ENCODE peak calls at places on chromosomes 5 and 9, in nine cellular contexts. N, K, P, M, T, S, B, Y and E are unnamed samples. For H3K4me1 and H3K36me3, the result is how much of the 10 kb centered on the place peaks cover.

GRCh38 chr5:124182133-124182532 is 564.3 kb downstream of the ZNF608 start:
- DNase-seq in N (no peak), K (no peak), P (no peak), M (no peak), T (no peak), S (no peak), B (no peak), Y (no peak), E (no peak)

GRCh38 chr9:70840266-70840665 is 281.2 kb downstream of the TRPM3 start:
- DNase-seq in N (no peak), K (no peak), P (no peak), M (no peak), T (no peak), S (no peak), B (no peak), Y (no peak), E (no peak)

GRCh38 chr5:109945097-109945678 is 255.5 kb downstream of the MAN2A1 start:
- DNase-seq in N (no peak), K (no peak), P (no peak), M (no peak), T (peak), S (no peak), B (no peak), Y (peak), E (no peak)

GRCh38 chr9:111481885-111482636 is 2.1 kb downstream of the ECPAS start:
- DNase-seq in N (peak), K (no peak), P (peak), M (peak), T (peak), S (peak), B (no peak), Y (no peak), E (no peak)

GRCh38 chr9:37931586-37931985 is 27.7 kb upstream of the SLC25A51 start:
- DNase-seq in N (no peak), K (no peak), P (no peak), M (no peak), T (no peak), S (no peak), B (no peak), Y (no peak), E (no peak)

GRCh38 chr9:131773911-131774379 is 34.1 kb upstream of the RAPGEF1 start:
- DNase-seq in N (no peak), K (no peak), P (peak), M (no peak), T (peak), S (peak), B (no peak), Y (peak), E (no peak)

GRCh38 chr9:7967851-7968250 is 168.3 kb upstream of the DMAC1 start:
- DNase-seq in N (peak), K (no peak), P (no peak), M (no peak), T (no peak), S (no peak), B (no peak), Y (no peak), E (no peak)

GRCh38 chr9:79522793-79523192 is 49.0 kb upstream of the TLE4 start:
- DNase-seq in N (no peak), K (no peak), P (no peak), M (no peak), T (no peak), S (no peak), B (no peak), Y (no peak), E (no peak)

GRCh38 chr9:112086627-112087026 is 88.5 kb downstream of the SUSD1 start:
- DNase-seq in N (peak), K (no peak), P (no peak), M (no peak), T (peak), S (peak), B (no peak), Y (peak), E (no peak)

GRCh38 chr5:154694159-154694558 is 61.0 kb upstream of the LARP1 start:
- DNase-seq in N (no peak), K (no peak), P (no peak), M (no peak), T (no peak), S (no peak), B (no peak), Y (no peak), E (no peak)

GRCh38 chr9:128059365-128059983 is 7.6 kb downstream of the NAIF1 start:
- DNase-seq in N (no peak), K (no peak), P (no peak), M (no peak), T (no peak), S (no peak), B (no peak), Y (no peak), E (no peak)

GRCh38 chr5:43926923-43927322 is 323.9 kb downstream of the NNT start:
- DNase-seq in N (peak), K (no peak), P (no peak), M (no peak), T (no peak), S (no peak), B (no peak), Y (peak), E (no peak)

GRCh38 chr5:139183502-139183901 is 14.7 kb downstream of the SIL1 start:
- DNase-seq in N (no peak), K (no peak), P (no peak), M (no peak), T (no peak), S (no peak), B (no peak), Y (no peak), E (no peak)

GRCh38 chr5:41109186-41109585 is 38.0 kb upstream of the MROH2B start:
- DNase-seq in N (no peak), K (no peak), P (no peak), M (no peak), T (peak), S (no peak), B (no peak), Y (no peak), E (no peak)

GRCh38 chr5:82365744-82366228 is 87.6 kb upstream of the RPS23 start:
- DNase-seq in N (peak), K (no peak), P (peak), M (no peak), T (peak), S (peak), B (no peak), Y (no peak), E (no peak)

GRCh38 chr9:127181315-127181580 is 58.8 kb upstream of the ANGPTL2 start:
- DNase-seq in N (no peak), K (no peak), P (no peak), M (no peak), T (no peak), S (no peak), B (no peak), Y (no peak), E (peak)

GRCh38 chr9:93057703-93058356 is 671 bp upstream of the SUSD3 start:
- DNase-seq in N (no peak), K (no peak), P (no peak), M (no peak), T (no peak), S (no peak), B (no peak), Y (no peak), E (no peak)

GRCh38 chr9:113541019-113541900 is 77.7 kb downstream of the RGS3 start:
- DNase-seq in N (no peak), K (no peak), P (peak), M (no peak), T (peak), S (peak), B (peak), Y (peak), E (peak)

GRCh38 chr9:80492221-80492620 is 920.5 kb downstream of the TLE4 start:
- DNase-seq in N (no peak), K (peak), P (no peak), M (no peak), T (peak), S (no peak), B (no peak), Y (no peak), E (no peak)

GRCh38 chr5:18652404-18653215 is 1018.4 kb downstream of the TAF11L14 start:
- DNase-seq in N (no peak), K (no peak), P (no peak), M (no peak), T (no peak), S (no peak), B (no peak), Y (no peak), E (no peak)

GRCh38 chr9:123637940-123638634 is 282.1 kb downstream of the CRB2 start:
- DNase-seq in N (no peak), K (no peak), P (no peak), M (no peak), T (peak), S (no peak), B (no peak), Y (no peak), E (no peak)

GRCh38 chr5:76133967-76134366 is 50.8 kb downstream of the SV2C start:
- DNase-seq in N (no peak), K (no peak), P (no peak), M (no peak), T (no peak), S (no peak), B (no peak), Y (no peak), E (no peak)

GRCh38 chr5:96706433-96707111 is 44.4 kb downstream of the CAST start:
- DNase-seq in N (peak), K (no peak), P (peak), M (no peak), T (no peak), S (no peak), B (no peak), Y (no peak), E (no peak)

GRCh38 chr9:3435732-3436131 is 90.1 kb downstream of the RFX3 start:
- DNase-seq in N (no peak), K (no peak), P (no peak), M (no peak), T (peak), S (no peak), B (no peak), Y (no peak), E (no peak)

GRCh38 chr5:104347119-104347708 is 784.6 kb upstream of the NUDT12 start:
- DNase-seq in N (no peak), K (no peak), P (no peak), M (no peak), T (peak), S (peak), B (no peak), Y (peak), E (no peak)

GRCh38 chr9:130627896-130628792 is 36.2 kb upstream of the PRDM12 start:
- DNase-seq in N (no peak), K (no peak), P (no peak), M (no peak), T (no peak), S (no peak), B (no peak), Y (no peak), E (no peak)

GRCh38 chr9:20286154-20286553 is 336.1 kb downstream of the MLLT3 start:
- DNase-seq in N (no peak), K (no peak), P (no peak), M (no peak), T (no peak), S (no peak), B (no peak), Y (no peak), E (no peak)

GRCh38 chr5:154782326-154782725 is 27.1 kb downstream of the LARP1 start:
- DNase-seq in N (no peak), K (no peak), P (no peak), M (no peak), T (no peak), S (no peak), B (no peak), Y (peak), E (no peak)

GRCh38 chr5:133643365-133643764 is 31.0 kb upstream of the FSTL4 start:
- DNase-seq in N (no peak), K (no peak), P (no peak), M (no peak), T (no peak), S (no peak), B (no peak), Y (no peak), E (no peak)

GRCh38 chr5:179732918-179733763 is 519 bp downstream of the MAML1 start:
- DNase-seq in N (no peak), K (peak), P (peak), M (peak), T (peak), S (peak), B (peak), Y (peak), E (peak)

GRCh38 chr9:77651203-77651602 is 3.1 kb upstream of the GNA14 start:
- DNase-seq in N (no peak), K (no peak), P (no peak), M (no peak), T (no peak), S (no peak), B (no peak), Y (no peak), E (no peak)

DNA sequence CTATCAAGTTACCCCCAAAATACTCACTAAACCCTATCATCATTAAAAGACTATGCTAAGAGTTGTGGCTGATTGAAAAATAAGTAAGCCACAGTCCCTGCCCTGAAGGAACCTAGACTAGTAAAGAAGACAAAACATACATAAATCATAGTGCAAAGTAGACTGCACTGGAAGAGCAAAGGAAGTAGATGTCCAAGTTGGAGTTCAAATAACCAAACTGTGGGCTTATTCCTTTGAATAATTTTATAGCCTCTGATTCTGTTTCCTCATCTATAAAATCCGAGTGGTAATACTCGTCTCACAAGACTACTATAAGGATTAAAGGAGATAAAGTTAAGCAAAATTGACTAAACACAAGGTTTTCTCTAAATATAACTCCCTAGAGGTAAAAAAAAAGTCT is 140.4 kb downstream of the TLE1 start:
- DNase-seq in N (no peak), K (no peak), P (no peak), M (no peak), T (no peak), S (no peak), B (no peak), Y (no peak), E (no peak)
- H3K4me1 ChIP-seq in N (under half), K (under half), P (under half), M (under half), T (under half), S (under half), B (under half), Y (under half), E (under half)

GRCh38 chr5:71482132-71482531 is 26.7 kb downstream of the BDP1 start:
- DNase-seq in N (peak), K (no peak), P (peak), M (no peak), T (peak), S (peak), B (no peak), Y (no peak), E (no peak)

GRCh38 chr5:71481441-71481840 is 26.0 kb downstream of the BDP1 start:
- DNase-seq in N (no peak), K (no peak), P (no peak), M (no peak), T (no peak), S (no peak), B (no peak), Y (no peak), E (no peak)

GRCh38 chr5:71483355-71483754 is 27.9 kb downstream of the BDP1 start:
- DNase-seq in N (peak), K (no peak), P (peak), M (no peak), T (peak), S (peak), B (no peak), Y (no peak), E (no peak)
- H3K36me3 ChIP-seq in N (under half), K (half or more), P (under half), M (under half), T (under half), S (half or more), B (under half), Y (under half), E (under half)

GRCh38 chr9:136682710-136683109 is 4.5 kb downstream of the AGPAT2 start:
- DNase-seq in N (no peak), K (no peak), P (no peak), M (no peak), T (no peak), S (no peak), B (no peak), Y (no peak), E (no peak)

GRCh38 chr9:136681029-136681428 is 6.2 kb downstream of the AGPAT2 start:
- DNase-seq in N (no peak), K (no peak), P (no peak), M (no peak), T (no peak), S (no peak), B (no peak), Y (no peak), E (no peak)

GRCh38 chr9:136683755-136684154 is 3.5 kb downstream of the AGPAT2 start:
- DNase-seq in N (no peak), K (no peak), P (no peak), M (no peak), T (no peak), S (no peak), B (peak), Y (no peak), E (no peak)

GRCh38 chr9:136683173-136683745 is 4.0 kb downstream of the AGPAT2 start:
- DNase-seq in N (no peak), K (no peak), P (no peak), M (no peak), T (no peak), S (no peak), B (peak), Y (no peak), E (no peak)

GRCh38 chr9:136681945-136682699 is 5.1 kb downstream of the AGPAT2 start:
- DNase-seq in N (no peak), K (no peak), P (no peak), M (no peak), T (no peak), S (no peak), B (peak), Y (no peak), E (no peak)
- H3K4me1 ChIP-seq in N (under half), K (half or more), P (under half), M (under half), T (under half), S (under half), B (under half), Y (under half), E (under half)

GRCh38 chr9:85971731-85972130 is 30.8 kb downstream of the NAA35 start:
- DNase-seq in N (no peak), K (no peak), P (no peak), M (no peak), T (no peak), S (peak), B (no peak), Y (no peak), E (no peak)
- H3K36me3 ChIP-seq in N (under half), K (under half), P (under half), M (under half), T (under half), S (half or more), B (under half), Y (under half), E (under half)

DNA sequence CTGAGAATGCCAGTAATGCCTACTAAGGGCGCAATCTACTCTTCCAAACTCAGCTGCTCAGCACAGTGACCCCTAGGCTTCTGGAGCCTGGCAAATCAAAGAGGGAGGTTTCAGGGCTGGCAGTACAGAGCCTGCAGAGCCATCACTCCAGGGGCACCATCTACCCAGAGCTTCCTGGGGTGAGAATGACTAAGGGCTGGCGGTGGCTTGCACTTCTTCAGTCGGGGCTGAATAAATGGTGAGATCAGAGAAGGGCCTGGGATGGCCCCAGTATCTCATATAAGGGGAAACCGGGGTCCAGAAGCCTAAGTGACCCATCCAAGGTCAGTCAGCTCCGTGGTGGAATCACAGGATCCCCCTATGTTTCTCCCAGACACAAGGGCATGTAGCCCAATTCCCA is 5.3 kb downstream of the SH3PXD2B start:
- DNase-seq in N (no peak), K (no peak), P (no peak), M (no peak), T (no peak), S (no peak), B (no peak), Y (no peak), E (no peak)
- H3K4me1 ChIP-seq in N (under half), K (half or more), P (under half), M (under half), T (under half), S (under half), B (under half), Y (under half), E (half or more)

GRCh38 chr5:113000466-113000865 is 23.9 kb downstream of the DCP2 start:
- DNase-seq in N (no peak), K (no peak), P (peak), M (no peak), T (peak), S (no peak), B (no peak), Y (no peak), E (no peak)

GRCh38 chr5:113002423-113002822 is 25.8 kb downstream of the DCP2 start:
- DNase-seq in N (no peak), K (no peak), P (no peak), M (no peak), T (peak), S (no peak), B (no peak), Y (no peak), E (no peak)

GRCh38 chr5:113003763-113004162 is 27.2 kb downstream of the DCP2 start:
- DNase-seq in N (no peak), K (no peak), P (no peak), M (no peak), T (no peak), S (no peak), B (no peak), Y (no peak), E (no peak)

DNA sequence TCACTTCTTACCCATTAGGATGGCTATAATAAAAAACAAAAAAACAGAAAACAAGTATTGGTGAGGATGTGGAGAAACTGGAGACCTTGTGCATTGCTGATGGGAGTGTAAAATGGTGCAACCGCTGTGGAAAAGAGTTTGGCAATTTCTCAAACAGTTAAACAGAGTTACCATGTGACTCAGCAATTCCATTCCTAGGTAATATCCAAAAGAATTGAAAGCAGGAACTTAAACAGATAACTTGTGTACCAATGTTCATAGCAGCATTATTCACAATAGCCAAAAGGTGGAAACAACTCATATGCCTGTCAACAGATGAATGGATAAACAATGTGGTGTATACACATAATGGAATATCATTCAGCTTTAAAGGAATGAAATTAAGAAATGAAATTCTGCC is 28.9 kb downstream of the DCP2 start:
- DNase-seq in N (no peak), K (no peak), P (no peak), M (no peak), T (peak), S (peak), B (no peak), Y (no peak), E (no peak)
- H3K36me3 ChIP-seq in N (under half), K (half or more), P (under half), M (under half), T (under half), S (under half), B (under half), Y (under half), E (half or more)

DNA sequence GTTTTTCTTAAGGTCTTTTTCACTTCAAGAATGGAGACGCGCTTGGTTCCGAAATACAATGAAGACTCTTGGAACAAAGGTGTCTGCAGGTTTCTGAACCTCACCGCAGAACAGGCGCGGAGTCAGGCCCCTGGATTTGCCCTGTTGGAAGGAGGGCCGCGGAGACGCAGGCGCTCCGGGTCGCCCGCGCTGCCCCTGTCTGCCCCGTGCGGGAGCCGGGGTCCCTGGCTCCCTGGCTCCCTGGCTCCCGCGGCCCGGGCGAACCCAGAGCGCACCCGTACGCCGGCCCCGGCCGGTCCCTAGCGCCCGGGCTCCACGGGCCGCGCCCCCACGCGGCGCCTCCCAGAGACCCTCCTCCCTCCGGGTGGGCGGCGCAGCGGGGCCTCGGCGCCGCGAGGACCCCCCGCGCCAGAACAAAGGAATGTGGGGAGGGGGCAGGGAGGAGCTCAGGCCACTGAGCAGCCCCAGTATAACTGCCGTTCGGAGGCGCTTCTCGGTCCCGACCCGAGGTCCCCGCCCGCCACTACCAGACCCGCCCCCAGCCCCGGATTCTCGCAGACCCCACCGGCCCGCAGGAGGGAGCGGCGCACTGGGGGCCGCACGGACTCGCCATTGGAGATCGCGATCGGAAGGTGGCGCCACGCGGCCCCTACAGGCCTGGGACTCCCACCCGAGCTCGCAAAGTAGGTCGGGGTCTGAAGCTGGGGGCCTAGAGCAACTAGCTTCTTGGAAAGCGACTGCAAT is 2.4 kb downstream of the NFIL3 start:
- DNase-seq in N (no peak), K (peak), P (no peak), M (peak), T (peak), S (peak), B (peak), Y (peak), E (peak)
- H3K4me1 ChIP-seq in N (half or more), K (half or more), P (under half), M (under half), T (under half), S (under half), B (under half), Y (under half), E (under half)